ENCODE peak calls at places on chromosomes 6 and 20, in eight cellular contexts. One of them, this sample, is unnamed.

GRCh38 chr6:40807484-40807883 is 220.3 kb upstream of the LRFN2 start:
- DNase-seq in A549: no peak
- DNase-seq in GM18507: no peak
- DNase-seq in immature natural killer cell: no peak
- DNase-seq in T follicular helper cell: no peak
- DNase-seq in ELR: peak
- DNase-seq in astrocyte: no peak
- DNase-seq in suprapubic skin: peak
- DNase-seq in this sample: peak

GRCh38 chr6:43103253-43103876 is 27.3 kb downstream of the PTK7 start:
- DNase-seq in A549: no peak
- DNase-seq in GM18507: no peak
- DNase-seq in immature natural killer cell: no peak
- DNase-seq in T follicular helper cell: no peak
- DNase-seq in ELR: no peak
- DNase-seq in astrocyte: no peak
- DNase-seq in suprapubic skin: no peak
- DNase-seq in this sample: no peak

GRCh38 chr6:48199502-48199901 is 88.5 kb upstream of the PTCHD4 start:
- DNase-seq in A549: no peak
- DNase-seq in GM18507: no peak
- DNase-seq in immature natural killer cell: no peak
- DNase-seq in T follicular helper cell: no peak
- DNase-seq in ELR: no peak
- DNase-seq in astrocyte: no peak
- DNase-seq in suprapubic skin: no peak
- DNase-seq in this sample: no peak

GRCh38 chr6:168837231-168837903 is 396.4 kb downstream of the SMOC2 start:
- DNase-seq in A549: no peak
- DNase-seq in GM18507: no peak
- DNase-seq in immature natural killer cell: no peak
- DNase-seq in T follicular helper cell: no peak
- DNase-seq in ELR: no peak
- DNase-seq in astrocyte: no peak
- DNase-seq in suprapubic skin: no peak
- DNase-seq in this sample: no peak

GRCh38 chr6:111113731-111114438 is 26.6 kb downstream of the SLC16A10 start:
- DNase-seq in A549: no peak
- DNase-seq in GM18507: no peak
- DNase-seq in immature natural killer cell: no peak
- DNase-seq in T follicular helper cell: no peak
- DNase-seq in ELR: peak
- DNase-seq in astrocyte: peak
- DNase-seq in suprapubic skin: no peak
- DNase-seq in this sample: no peak

GRCh38 chr6:157726892-157727628 is 96.0 kb upstream of the SNX9 start:
- DNase-seq in A549: no peak
- DNase-seq in GM18507: no peak
- DNase-seq in immature natural killer cell: no peak
- DNase-seq in T follicular helper cell: no peak
- DNase-seq in ELR: no peak
- DNase-seq in astrocyte: no peak
- DNase-seq in suprapubic skin: no peak
- DNase-seq in this sample: no peak

GRCh38 chr6:11931296-11932035 is 80.6 kb upstream of the HIVEP1 start:
- DNase-seq in A549: no peak
- DNase-seq in GM18507: no peak
- DNase-seq in immature natural killer cell: no peak
- DNase-seq in T follicular helper cell: no peak
- DNase-seq in ELR: no peak
- DNase-seq in astrocyte: no peak
- DNase-seq in suprapubic skin: no peak
- DNase-seq in this sample: no peak

GRCh38 chr6:26031151-26031594 is 56.1 kb upstream of the HFE start:
- DNase-seq in A549: no peak
- DNase-seq in GM18507: no peak
- DNase-seq in immature natural killer cell: no peak
- DNase-seq in T follicular helper cell: no peak
- DNase-seq in ELR: peak
- DNase-seq in astrocyte: no peak
- DNase-seq in suprapubic skin: no peak
- DNase-seq in this sample: peak

GRCh38 chr6:18110160-18110559 is 12.3 kb downstream of the NHLRC1 start:
- DNase-seq in A549: no peak
- DNase-seq in GM18507: no peak
- DNase-seq in immature natural killer cell: no peak
- DNase-seq in T follicular helper cell: no peak
- DNase-seq in ELR: no peak
- DNase-seq in astrocyte: no peak
- DNase-seq in suprapubic skin: no peak
- DNase-seq in this sample: no peak

GRCh38 chr6:26056583-26057350 is 30.5 kb upstream of the HFE start:
- DNase-seq in A549: peak
- DNase-seq in GM18507: no peak
- DNase-seq in immature natural killer cell: peak
- DNase-seq in T follicular helper cell: no peak
- DNase-seq in ELR: peak
- DNase-seq in astrocyte: no peak
- DNase-seq in suprapubic skin: no peak
- DNase-seq in this sample: peak

GRCh38 chr6:28988536-28989415 is 16.3 kb downstream of the ZNF311 start:
- DNase-seq in A549: peak
- DNase-seq in GM18507: no peak
- DNase-seq in immature natural killer cell: peak
- DNase-seq in T follicular helper cell: peak
- DNase-seq in ELR: peak
- DNase-seq in astrocyte: peak
- DNase-seq in suprapubic skin: no peak
- DNase-seq in this sample: no peak

GRCh38 chr20:6768228-6769185 is 1.0 kb downstream of the BMP2 start:
- DNase-seq in A549: no peak
- DNase-seq in GM18507: no peak
- DNase-seq in immature natural killer cell: no peak
- DNase-seq in T follicular helper cell: no peak
- DNase-seq in ELR: peak
- DNase-seq in astrocyte: peak
- DNase-seq in suprapubic skin: no peak
- DNase-seq in this sample: no peak

GRCh38 chr6:25295651-25296050 is 16.5 kb downstream of the CARMIL1 start:
- DNase-seq in A549: no peak
- DNase-seq in GM18507: no peak
- DNase-seq in immature natural killer cell: no peak
- DNase-seq in T follicular helper cell: no peak
- DNase-seq in ELR: no peak
- DNase-seq in astrocyte: peak
- DNase-seq in suprapubic skin: no peak
- DNase-seq in this sample: peak

GRCh38 chr6:90274481-90275030 is 22.1 kb downstream of the BACH2 start:
- DNase-seq in A549: no peak
- DNase-seq in GM18507: no peak
- DNase-seq in immature natural killer cell: peak
- DNase-seq in T follicular helper cell: peak
- DNase-seq in ELR: no peak
- DNase-seq in astrocyte: no peak
- DNase-seq in suprapubic skin: no peak
- DNase-seq in this sample: no peak

GRCh38 chr20:49460131-49460530 is 22.3 kb downstream of the KCNB1 start:
- DNase-seq in A549: no peak
- DNase-seq in GM18507: no peak
- DNase-seq in immature natural killer cell: no peak
- DNase-seq in T follicular helper cell: no peak
- DNase-seq in ELR: no peak
- DNase-seq in astrocyte: no peak
- DNase-seq in suprapubic skin: no peak
- DNase-seq in this sample: no peak

GRCh38 chr6:11089695-11090094 is 3.9 kb upstream of the SMIM13 start:
- DNase-seq in A549: no peak
- DNase-seq in GM18507: no peak
- DNase-seq in immature natural killer cell: no peak
- DNase-seq in T follicular helper cell: no peak
- DNase-seq in ELR: no peak
- DNase-seq in astrocyte: no peak
- DNase-seq in suprapubic skin: no peak
- DNase-seq in this sample: no peak

GRCh38 chr20:53047203-53047602 is 75.0 kb downstream of the TSHZ2 start:
- DNase-seq in A549: no peak
- DNase-seq in GM18507: no peak
- DNase-seq in immature natural killer cell: no peak
- DNase-seq in T follicular helper cell: no peak
- DNase-seq in ELR: no peak
- DNase-seq in astrocyte: no peak
- DNase-seq in suprapubic skin: no peak
- DNase-seq in this sample: no peak

GRCh38 chr6:40894962-40895799 is 143.8 kb downstream of the UNC5CL start:
- DNase-seq in A549: peak
- DNase-seq in GM18507: no peak
- DNase-seq in immature natural killer cell: no peak
- DNase-seq in T follicular helper cell: no peak
- DNase-seq in ELR: peak
- DNase-seq in astrocyte: peak
- DNase-seq in suprapubic skin: peak
- DNase-seq in this sample: peak

GRCh38 chr20:15867017-15867416 is 706.2 kb downstream of the KIF16B start:
- DNase-seq in A549: no peak
- DNase-seq in GM18507: no peak
- DNase-seq in immature natural killer cell: no peak
- DNase-seq in T follicular helper cell: no peak
- DNase-seq in ELR: no peak
- DNase-seq in astrocyte: no peak
- DNase-seq in suprapubic skin: no peak
- DNase-seq in this sample: no peak

GRCh38 chr6:3023663-3024483 is 24.2 kb downstream of the NQO2 start:
- DNase-seq in A549: peak
- DNase-seq in GM18507: peak
- DNase-seq in immature natural killer cell: peak
- DNase-seq in T follicular helper cell: peak
- DNase-seq in ELR: peak
- DNase-seq in astrocyte: peak
- DNase-seq in suprapubic skin: peak
- DNase-seq in this sample: peak

GRCh38 chr20:58707770-58708169 is 15.2 kb downstream of the NPEPL1 start:
- DNase-seq in A549: no peak
- DNase-seq in GM18507: no peak
- DNase-seq in immature natural killer cell: no peak
- DNase-seq in T follicular helper cell: no peak
- DNase-seq in ELR: no peak
- DNase-seq in astrocyte: no peak
- DNase-seq in suprapubic skin: peak
- DNase-seq in this sample: no peak

GRCh38 chr6:35624341-35625070 is 64.2 kb downstream of the FKBP5 start:
- DNase-seq in A549: no peak
- DNase-seq in GM18507: no peak
- DNase-seq in immature natural killer cell: peak
- DNase-seq in T follicular helper cell: no peak
- DNase-seq in ELR: peak
- DNase-seq in astrocyte: no peak
- DNase-seq in suprapubic skin: no peak
- DNase-seq in this sample: peak

GRCh38 chr20:54624701-54625472 is 149.5 kb downstream of the DOK5 start:
- DNase-seq in A549: no peak
- DNase-seq in GM18507: no peak
- DNase-seq in immature natural killer cell: no peak
- DNase-seq in T follicular helper cell: no peak
- DNase-seq in ELR: no peak
- DNase-seq in astrocyte: peak
- DNase-seq in suprapubic skin: no peak
- DNase-seq in this sample: no peak

GRCh38 chr6:169044376-169045230 is 209.0 kb downstream of the THBS2 start:
- DNase-seq in A549: no peak
- DNase-seq in GM18507: no peak
- DNase-seq in immature natural killer cell: no peak
- DNase-seq in T follicular helper cell: no peak
- DNase-seq in ELR: no peak
- DNase-seq in astrocyte: no peak
- DNase-seq in suprapubic skin: no peak
- DNase-seq in this sample: no peak

GRCh38 chr6:159168536-159169192 is 536 bp upstream of the FNDC1 start:
- DNase-seq in A549: peak
- DNase-seq in GM18507: no peak
- DNase-seq in immature natural killer cell: no peak
- DNase-seq in T follicular helper cell: no peak
- DNase-seq in ELR: peak
- DNase-seq in astrocyte: peak
- DNase-seq in suprapubic skin: no peak
- DNase-seq in this sample: no peak

GRCh38 chr6:118810420-118811027 is 83.4 kb upstream of the ASF1A start:
- DNase-seq in A549: no peak
- DNase-seq in GM18507: peak
- DNase-seq in immature natural killer cell: peak
- DNase-seq in T follicular helper cell: peak
- DNase-seq in ELR: peak
- DNase-seq in astrocyte: no peak
- DNase-seq in suprapubic skin: no peak
- DNase-seq in this sample: no peak

GRCh38 chr6:25601797-25602679 is 50.0 kb upstream of the SCGN start:
- DNase-seq in A549: peak
- DNase-seq in GM18507: no peak
- DNase-seq in immature natural killer cell: peak
- DNase-seq in T follicular helper cell: no peak
- DNase-seq in ELR: peak
- DNase-seq in astrocyte: peak
- DNase-seq in suprapubic skin: no peak
- DNase-seq in this sample: peak

GRCh38 chr6:41638801-41639555 is 710 bp downstream of the MDFI start:
- DNase-seq in A549: no peak
- DNase-seq in GM18507: no peak
- DNase-seq in immature natural killer cell: no peak
- DNase-seq in T follicular helper cell: no peak
- DNase-seq in ELR: no peak
- DNase-seq in astrocyte: peak
- DNase-seq in suprapubic skin: no peak
- DNase-seq in this sample: no peak

GRCh38 chr20:10498196-10498595 is 63.1 kb downstream of the SLX4IP start:
- DNase-seq in A549: no peak
- DNase-seq in GM18507: no peak
- DNase-seq in immature natural killer cell: no peak
- DNase-seq in T follicular helper cell: no peak
- DNase-seq in ELR: no peak
- DNase-seq in astrocyte: no peak
- DNase-seq in suprapubic skin: no peak
- DNase-seq in this sample: no peak

This sample was measured in PC-3.